ENCODE peak calls at places on chromosome 3, in ten cellular contexts. O, N, V, U, I, W, Z, A, Y and F are unnamed samples.
A peak's percentile ranks its signal among the peaks of the same experiment; 100 is the strongest.

GRCh38 chr3:107112356-107112755 is 264.9 kb upstream of the CCDC54 start:
- DNase-seq in Z (no peak), Y (no peak), I (no peak), N (no peak), W (no peak), A (no peak), V (no peak), U (no peak), O (no peak), F (no peak)

GRCh38 chr3:140699516-140700231 is 21.8 kb downstream of the TRIM42 start:
- DNase-seq in W (no peak), V (no peak), A (no peak), N (no peak), U (no peak), Z (no peak), I (no peak), Y (no peak), O (no peak), F (no peak)

GRCh38 chr3:184339016-184339415 is 1.6 kb downstream of the FAM131A start:
- DNase-seq in W (peak; percentile 63), V (no peak), I (no peak), A (no peak), Y (no peak), Z (peak; percentile 28), N (no peak), O (no peak), U (no peak), F (no peak)

GRCh38 chr3:107816082-107816481 is 274.7 kb downstream of the CD47 start:
- DNase-seq in I (no peak), O (no peak), W (no peak), Y (no peak), U (no peak), V (no peak), N (peak; percentile 22), Z (no peak), A (no peak), F (peak; percentile 52)

GRCh38 chr3:169186596-169186995 is 476.9 kb downstream of the MECOM start:
- DNase-seq in O (no peak), U (no peak), A (no peak), Z (no peak), Y (no peak), N (no peak), V (no peak), W (no peak), I (no peak), F (peak; percentile 10)

GRCh38 chr3:168884353-168884903 is 779.1 kb downstream of the MECOM start:
- DNase-seq in O (no peak), Y (no peak), W (no peak), N (peak; percentile 18), Z (peak; percentile 15), U (no peak), A (no peak), I (no peak), V (no peak), F (no peak)

GRCh38 chr3:121707531-121708273 is 41.8 kb downstream of the GOLGB1 start:
- DNase-seq in U (no peak), I (no peak), W (no peak), N (no peak), A (no peak), Y (no peak), O (no peak), V (no peak), Z (no peak), F (no peak)

GRCh38 chr3:45995370-45996192 is at the start of gene FYCO1:
- DNase-seq in Z (peak; percentile 73), A (peak; percentile 76), Y (peak; percentile 90), O (peak; percentile 85), N (peak; percentile 92), W (peak; percentile 98), U (peak; percentile 96), I (peak; percentile 99), V (peak; percentile 95), F (peak; percentile 86)

GRCh38 chr3:125374501-125374995 is 577 bp downstream of the ZNF148 start:
- DNase-seq in A (no peak), O (peak; percentile 29), Y (peak; percentile 20), Z (peak; percentile 28), W (peak; percentile 73), I (no peak), U (peak; percentile 89), V (peak; percentile 63), N (no peak), F (peak; percentile 45)

GRCh38 chr3:143255725-143256124 is 136.2 kb downstream of the CHST2 start:
- DNase-seq in N (no peak), U (no peak), A (no peak), V (no peak), O (no peak), Z (no peak), I (no peak), W (no peak), Y (no peak), F (no peak)

GRCh38 chr3:177781686-177782161 is 584.4 kb upstream of the TBL1XR1 start:
- DNase-seq in Z (no peak), U (no peak), I (no peak), A (no peak), V (peak; percentile 74), Y (no peak), O (no peak), N (peak; percentile 63), W (peak; percentile 76), F (peak; percentile 30)

GRCh38 chr3:177224406-177224805 is 27.1 kb upstream of the TBL1XR1 start:
- DNase-seq in U (no peak), V (no peak), N (no peak), O (no peak), Z (no peak), I (no peak), W (no peak), Y (no peak), A (no peak), F (no peak)

GRCh38 chr3:129919357-129919756 is 25.8 kb upstream of the TMCC1 start:
- DNase-seq in O (no peak), Z (no peak), Y (no peak), U (no peak), I (no peak), N (no peak), V (no peak), W (no peak), A (no peak), F (no peak)